ENCODE peak calls at places on chromosome 7, in five cellular contexts. One of them, this sample, is unnamed.

GRCh38 chr7:38215115-38215514 is 37.1 kb downstream of the STARD3NL start:
- DNase-seq in HepG2: peak
- DNase-seq in A549: no peak
- DNase-seq in stomach: no peak
- DNase-seq in uterus: no peak
- DNase-seq in this sample: peak

GRCh38 chr7:117825132-117825531 is 48.1 kb downstream of the CTTNBP2 start:
- DNase-seq in HepG2: no peak
- DNase-seq in A549: no peak
- DNase-seq in stomach: no peak
- DNase-seq in uterus: no peak
- DNase-seq in this sample: no peak

GRCh38 chr7:112444505-112444904 is 5.8 kb upstream of the IFRD1 start:
- DNase-seq in HepG2: no peak
- DNase-seq in A549: no peak
- DNase-seq in stomach: no peak
- DNase-seq in uterus: no peak
- DNase-seq in this sample: no peak

GRCh38 chr7:39882148-39882784 is 67.8 kb upstream of the CDK13 start:
- DNase-seq in HepG2: no peak
- DNase-seq in A549: no peak
- DNase-seq in stomach: no peak
- DNase-seq in uterus: no peak
- DNase-seq in this sample: no peak

GRCh38 chr7:6157685-6158423 is 114.6 kb downstream of the CYTH3 start:
- DNase-seq in HepG2: no peak
- DNase-seq in A549: no peak
- DNase-seq in stomach: no peak
- DNase-seq in uterus: no peak
- DNase-seq in this sample: no peak

GRCh38 chr7:143878884-143879283 is 23.1 kb downstream of the TCAF1 start:
- DNase-seq in HepG2: no peak
- DNase-seq in A549: no peak
- DNase-seq in stomach: no peak
- DNase-seq in uterus: no peak
- DNase-seq in this sample: no peak

GRCh38 chr7:155369-156000 is 36.9 kb upstream of the FAM20C start:
- DNase-seq in HepG2: no peak
- DNase-seq in A549: no peak
- DNase-seq in stomach: no peak
- DNase-seq in uterus: no peak
- DNase-seq in this sample: no peak

GRCh38 chr7:12066004-12066403 is 145.1 kb upstream of the TMEM106B start:
- DNase-seq in HepG2: no peak
- DNase-seq in A549: no peak
- DNase-seq in stomach: no peak
- DNase-seq in uterus: no peak
- DNase-seq in this sample: no peak

GRCh38 chr7:155206286-155207020 is 91.2 kb upstream of the INSIG1 start:
- DNase-seq in HepG2: no peak
- DNase-seq in A549: no peak
- DNase-seq in stomach: peak
- DNase-seq in uterus: peak
- DNase-seq in this sample: peak

GRCh38 chr7:4715385-4715770 is 33.3 kb downstream of the FOXK1 start:
- DNase-seq in HepG2: peak
- DNase-seq in A549: no peak
- DNase-seq in stomach: no peak
- DNase-seq in uterus: peak
- DNase-seq in this sample: peak

GRCh38 chr7:113099284-113099919 is 12.8 kb upstream of the GPR85 start:
- DNase-seq in HepG2: no peak
- DNase-seq in A549: no peak
- DNase-seq in stomach: no peak
- DNase-seq in uterus: no peak
- DNase-seq in this sample: peak

GRCh38 chr7:91233201-91233600 is 31.0 kb upstream of the FZD1 start:
- DNase-seq in HepG2: no peak
- DNase-seq in A549: no peak
- DNase-seq in stomach: no peak
- DNase-seq in uterus: no peak
- DNase-seq in this sample: no peak
- TF ChIP-seq POLR2A in HepG2: no peak
- TF ChIP-seq POLR2A in A549: no peak
- TF ChIP-seq POLR2A in stomach: no peak
- TF ChIP-seq POLR2A in uterus: no peak
- TF ChIP-seq POLR2A in this sample: no peak

GRCh38 chr7:27122075-27122910 is 8.3 kb downstream of the HOXA4 start:
- DNase-seq in HepG2: peak
- DNase-seq in A549: peak
- DNase-seq in stomach: no peak
- DNase-seq in uterus: no peak
- DNase-seq in this sample: no peak
- TF ChIP-seq POLR2A in HepG2: peak
- TF ChIP-seq POLR2A in A549: peak
- TF ChIP-seq POLR2A in stomach: no peak
- TF ChIP-seq POLR2A in uterus: no peak
- TF ChIP-seq POLR2A in this sample: no peak

DNA sequence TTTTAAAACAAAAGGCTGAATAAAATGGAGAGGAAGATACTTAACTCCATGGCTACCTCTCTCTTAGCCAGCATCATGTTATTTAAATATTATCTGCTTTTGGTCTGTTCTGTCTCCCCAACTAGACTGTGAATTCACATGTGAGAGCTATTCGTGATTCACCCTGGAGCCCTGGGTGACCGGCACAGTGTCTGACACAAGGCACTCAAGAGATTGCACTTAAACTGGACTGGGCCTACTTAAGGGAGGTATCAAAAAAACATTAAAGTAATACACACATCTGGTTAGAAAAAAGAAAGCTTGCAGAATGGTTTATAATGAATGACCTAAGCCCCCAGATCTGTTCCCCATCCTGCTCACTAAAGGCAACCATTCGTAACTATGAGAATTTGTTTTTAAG is 74.6 kb downstream of the DGKI start:
- DNase-seq in HepG2: no peak
- DNase-seq in A549: no peak
- DNase-seq in stomach: no peak
- DNase-seq in uterus: no peak
- DNase-seq in this sample: no peak
- TF ChIP-seq POLR2A in HepG2: no peak
- TF ChIP-seq POLR2A in A549: no peak
- TF ChIP-seq POLR2A in stomach: no peak
- TF ChIP-seq POLR2A in uterus: no peak
- TF ChIP-seq POLR2A in this sample: no peak

GRCh38 chr7:2542924-2543871 is 12.1 kb downstream of the BRAT1 start:
- DNase-seq in HepG2: no peak
- DNase-seq in A549: no peak
- DNase-seq in stomach: no peak
- DNase-seq in uterus: no peak
- DNase-seq in this sample: no peak

GRCh38 chr7:2540133-2540532 is 15.2 kb downstream of the BRAT1 start:
- DNase-seq in HepG2: no peak
- DNase-seq in A549: no peak
- DNase-seq in stomach: no peak
- DNase-seq in uterus: no peak
- DNase-seq in this sample: no peak

GRCh38 chr7:2542011-2542923 is 13.1 kb downstream of the BRAT1 start:
- DNase-seq in HepG2: no peak
- DNase-seq in A549: no peak
- DNase-seq in stomach: no peak
- DNase-seq in uterus: no peak
- DNase-seq in this sample: peak

GRCh38 chr7:2540641-2541051 is 14.7 kb downstream of the BRAT1 start:
- DNase-seq in HepG2: no peak
- DNase-seq in A549: no peak
- DNase-seq in stomach: no peak
- DNase-seq in uterus: no peak
- DNase-seq in this sample: no peak

GRCh38 chr7:2541291-2542010 is 13.9 kb downstream of the BRAT1 start:
- DNase-seq in HepG2: no peak
- DNase-seq in A549: no peak
- DNase-seq in stomach: no peak
- DNase-seq in uterus: no peak
- DNase-seq in this sample: peak
- TF ChIP-seq POLR2A in HepG2: no peak
- TF ChIP-seq POLR2A in A549: no peak
- TF ChIP-seq POLR2A in stomach: no peak
- TF ChIP-seq POLR2A in uterus: no peak
- TF ChIP-seq POLR2A in this sample: no peak

GRCh38 chr7:44799939-44800338 is 3.5 kb downstream of the PPIA start:
- DNase-seq in HepG2: no peak
- DNase-seq in A549: no peak
- DNase-seq in stomach: no peak
- DNase-seq in uterus: no peak
- DNase-seq in this sample: no peak

GRCh38 chr7:44798649-44799275 is 2.3 kb downstream of the PPIA start:
- DNase-seq in HepG2: no peak
- DNase-seq in A549: no peak
- DNase-seq in stomach: no peak
- DNase-seq in uterus: no peak
- DNase-seq in this sample: no peak

GRCh38 chr7:44801890-44802289 is 5.4 kb downstream of the PPIA start:
- DNase-seq in HepG2: no peak
- DNase-seq in A549: no peak
- DNase-seq in stomach: no peak
- DNase-seq in uterus: no peak
- DNase-seq in this sample: no peak

GRCh38 chr7:44805950-44806349 is 9.5 kb downstream of the PPIA start:
- DNase-seq in HepG2: no peak
- DNase-seq in A549: no peak
- DNase-seq in stomach: no peak
- DNase-seq in uterus: no peak
- DNase-seq in this sample: no peak

DNA sequence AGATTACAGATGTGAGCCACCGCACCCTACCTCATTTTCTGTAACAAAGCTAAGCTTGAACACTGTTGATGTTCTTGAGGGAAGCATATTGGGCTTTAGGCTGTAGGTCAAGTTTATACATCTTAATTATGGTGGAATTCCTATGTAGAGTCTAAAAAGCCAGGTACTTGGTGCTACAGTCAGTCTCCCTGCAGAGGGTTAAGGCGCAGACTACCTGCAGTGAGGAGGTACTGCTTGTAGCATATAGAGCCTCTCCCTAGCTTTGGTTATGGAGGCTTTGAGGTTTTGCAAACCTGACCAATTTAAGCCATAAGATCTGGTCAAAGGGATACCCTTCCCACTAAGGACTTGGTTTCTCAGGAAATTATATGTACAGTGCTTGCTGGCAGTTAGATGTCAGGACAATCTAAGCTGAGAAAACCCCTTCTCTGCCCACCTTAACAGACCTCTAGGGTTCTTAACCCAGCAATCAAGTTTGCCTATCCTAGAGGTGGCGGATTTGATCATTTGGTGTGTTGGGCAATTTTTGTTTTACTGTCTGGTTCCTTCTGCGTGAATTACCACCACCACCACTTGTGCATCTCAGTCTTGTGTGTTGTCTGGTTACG is 6.0 kb downstream of the PPIA start:
- DNase-seq in HepG2: no peak
- DNase-seq in A549: no peak
- DNase-seq in stomach: no peak
- DNase-seq in uterus: no peak
- DNase-seq in this sample: no peak
- TF ChIP-seq POLR2A in HepG2: peak
- TF ChIP-seq POLR2A in A549: no peak
- TF ChIP-seq POLR2A in stomach: no peak
- TF ChIP-seq POLR2A in uterus: no peak
- TF ChIP-seq POLR2A in this sample: no peak

GRCh38 chr7:101138149-101138870 is 11.4 kb downstream of the SERPINE1 start:
- DNase-seq in HepG2: peak
- DNase-seq in A549: peak
- DNase-seq in stomach: peak
- DNase-seq in uterus: peak
- DNase-seq in this sample: peak
- TF ChIP-seq POLR2A in HepG2: no peak
- TF ChIP-seq POLR2A in A549: no peak
- TF ChIP-seq POLR2A in stomach: no peak
- TF ChIP-seq POLR2A in uterus: peak
- TF ChIP-seq POLR2A in this sample: no peak

GRCh38 chr7:151518781-151519044 is 982 bp downstream of the RHEB start:
- DNase-seq in HepG2: no peak
- DNase-seq in A549: no peak
- DNase-seq in stomach: no peak
- DNase-seq in uterus: no peak
- DNase-seq in this sample: no peak

GRCh38 chr7:151520419-151521229 is 929 bp upstream of the RHEB start:
- DNase-seq in HepG2: no peak
- DNase-seq in A549: no peak
- DNase-seq in stomach: peak
- DNase-seq in uterus: peak
- DNase-seq in this sample: peak

GRCh38 chr7:151519765-151520418 is at the start of gene RHEB:
- DNase-seq in HepG2: peak
- DNase-seq in A549: peak
- DNase-seq in stomach: peak
- DNase-seq in uterus: peak
- DNase-seq in this sample: peak

GRCh38 chr7:151517601-151518104 is 2.0 kb downstream of the RHEB start:
- DNase-seq in HepG2: no peak
- DNase-seq in A549: no peak
- DNase-seq in stomach: no peak
- DNase-seq in uterus: no peak
- DNase-seq in this sample: no peak

GRCh38 chr7:151518105-151518780 is 1.5 kb downstream of the RHEB start:
- DNase-seq in HepG2: peak
- DNase-seq in A549: no peak
- DNase-seq in stomach: peak
- DNase-seq in uterus: peak
- DNase-seq in this sample: peak
- TF ChIP-seq POLR2A in HepG2: peak
- TF ChIP-seq POLR2A in A549: no peak
- TF ChIP-seq POLR2A in stomach: no peak
- TF ChIP-seq POLR2A in uterus: no peak
- TF ChIP-seq POLR2A in this sample: no peak

This sample was measured in body of pancreas.